ENCODE peak calls at places on chromosomes 11 and 22, in nine cellular contexts. P, U, J, I, F, V, L, M and T are unnamed samples.

GRCh38 chr11:75718406-75719088 is 909 bp downstream of the MOGAT2 start:
- DNase-seq in I (peak; percentile 27), P (no peak), F (no peak), J (no peak), L (no peak), V (no peak), M (no peak), U (no peak), T (no peak)

GRCh38 chr11:133903875-133904817 is 52.6 kb downstream of the IGSF9B start:
- DNase-seq in V (no peak), J (no peak), I (no peak), U (no peak), P (no peak), M (no peak), F (no peak), L (no peak), T (no peak)

GRCh38 chr11:43367382-43368178 is 8.9 kb downstream of the TTC17 start:
- DNase-seq in P (no peak), V (peak; percentile 21), U (peak; percentile 23), L (no peak), I (no peak), J (no peak), F (no peak), M (no peak), T (no peak)

GRCh38 chr11:57071829-57072228 is 83.1 kb downstream of the OR5AK2 start:
- DNase-seq in F (no peak), P (no peak), V (peak; percentile 13), L (no peak), J (no peak), M (no peak), U (peak; percentile 61), I (no peak), T (peak; percentile 28)

GRCh38 chr11:31492320-31492913 is 17.0 kb downstream of the IMMP1L start:
- DNase-seq in I (no peak), M (no peak), U (peak; percentile 92), J (no peak), F (no peak), V (peak; percentile 79), P (no peak), L (no peak), T (no peak)

GRCh38 chr11:117169726-117170125 is 8.8 kb upstream of the SIDT2 start:
- DNase-seq in F (no peak), L (no peak), I (no peak), V (no peak), U (no peak), J (no peak), M (no peak), P (no peak), T (no peak)

GRCh38 chr11:84022221-84022620 is 736.1 kb upstream of the CCDC90B start:
- DNase-seq in P (peak; percentile 72), V (peak; percentile 4), J (no peak), F (no peak), I (no peak), L (peak; percentile 57), M (peak; percentile 32), U (no peak), T (no peak)

GRCh38 chr11:61442616-61443015 is 12.7 kb downstream of the SDHAF2 start:
- DNase-seq in F (no peak), I (no peak), M (no peak), U (no peak), L (no peak), P (no peak), J (no peak), V (no peak), T (no peak)

GRCh38 chr11:106853850-106854401 is 164.3 kb downstream of the GUCY1A2 start:
- DNase-seq in J (no peak), U (no peak), P (no peak), V (no peak), F (no peak), L (no peak), M (no peak), I (no peak), T (no peak)

GRCh38 chr11:69113646-69114340 is 41.9 kb upstream of the SMIM38 start:
- DNase-seq in V (no peak), U (no peak), J (no peak), I (no peak), M (no peak), F (no peak), L (no peak), P (no peak), T (no peak)

GRCh38 chr11:124536520-124536919 is 6.9 kb downstream of the OR8B12 start:
- DNase-seq in P (no peak), L (peak; percentile 11), I (no peak), J (no peak), F (no peak), U (peak; percentile 96), V (peak; percentile 51), M (peak; percentile 15), T (peak; percentile 8)

GRCh38 chr11:12258451-12258850 is 118.9 kb upstream of the PARVA start:
- DNase-seq in V (peak; percentile 70), I (no peak), U (peak; percentile 78), J (no peak), F (no peak), M (no peak), P (no peak), L (no peak), T (no peak)

GRCh38 chr22:35734517-35734827 is 16.8 kb downstream of the APOL5 start:
- DNase-seq in L (no peak), V (no peak), U (no peak), M (no peak), P (no peak), I (no peak), F (no peak), J (no peak), T (no peak)

GRCh38 chr11:87033561-87033960 is 4.2 kb upstream of the TMEM135 start:
- DNase-seq in M (no peak), L (no peak), F (no peak), I (no peak), V (no peak), P (no peak), U (no peak), J (no peak), T (no peak)

GRCh38 chr22:20091690-20092476 is 11.8 kb downstream of the DGCR8 start:
- DNase-seq in I (no peak), J (no peak), P (no peak), L (no peak), F (no peak), M (no peak), V (no peak), U (no peak), T (no peak)

GRCh38 chr11:92667446-92668165 is 301.8 kb upstream of the MTNR1B start:
- DNase-seq in M (no peak), J (no peak), P (peak; percentile 80), L (peak; percentile 100), V (no peak), F (no peak), I (no peak), U (no peak), T (no peak)

GRCh38 chr11:78941226-78941851 is 366.7 kb upstream of the NARS2 start:
- DNase-seq in F (no peak), P (no peak), L (peak; percentile 93), J (no peak), U (no peak), M (no peak), I (no peak), V (no peak), T (no peak)

GRCh38 chr11:61529537-61530225 is 21.1 kb downstream of the LRRC10B start:
- DNase-seq in J (no peak), I (no peak), L (no peak), U (no peak), F (no peak), V (no peak), M (no peak), P (no peak), T (no peak)